ENCODE peak calls at places on chromosomes 4 and X, in ten cellular contexts. S is sciatic nerve, T is memory B cell, X is cardiac septum, Y is kidney tubule cell, A is NCI-H1417, K is fibroblast of the conjunctiva, I is AG20443, M is endothelial cell of umbilical vein, D is aorta. Z is an unnamed sample.

GRCh38 chr4:40143926-40144508 is 52.8 kb upstream of the RHOH start:
- DNase-seq in X (no peak), Y (no peak), D (no peak), I (no peak), A (no peak), T (no peak), S (no peak), M (no peak), K (no peak), Z (no peak)

GRCh38 chr4:74659576-74660411 is 134.5 kb downstream of the BTC start:
- DNase-seq in S (no peak), Y (peak; percentile 99), A (no peak), M (peak; percentile 98), K (peak; percentile 99), T (no peak), X (no peak), D (no peak), I (peak; percentile 84), Z (no peak)

GRCh38 chr4:122890142-122890769 is 32.1 kb downstream of the NUDT6 start:
- DNase-seq in M (peak; percentile 92), Y (no peak), A (no peak), X (no peak), T (no peak), K (no peak), I (no peak), S (no peak), D (no peak), Z (no peak)

GRCh38 chrX:123738378-123738955 is 5.6 kb upstream of the THOC2 start:
- DNase-seq in T (no peak), Y (peak; percentile 47), K (no peak), D (no peak), A (no peak), S (no peak), X (no peak), M (no peak), I (no peak), Z (no peak)

GRCh38 chr4:17385403-17385802 is 126.5 kb downstream of the QDPR start:
- DNase-seq in M (peak; percentile 18), K (no peak), Y (peak; percentile 72), I (peak; percentile 54), S (no peak), A (peak; percentile 5), X (no peak), D (no peak), T (no peak), Z (no peak)

GRCh38 chrX:154096140-154097002 is 1.1 kb downstream of the MECP2 start:
- DNase-seq in D (no peak), K (no peak), S (no peak), A (no peak), I (peak; percentile 44), T (no peak), M (no peak), Y (peak; percentile 10), X (no peak), Z (no peak)

GRCh38 chr4:58553031-58553430 is 1442.8 kb upstream of the IGFBP7 start:
- DNase-seq in I (no peak), A (no peak), D (no peak), X (no peak), S (no peak), M (no peak), K (no peak), Y (no peak), T (no peak), Z (no peak)

GRCh38 chr4:89539797-89540711 is 232.5 kb upstream of the GPRIN3 start:
- DNase-seq in Y (no peak), K (no peak), T (no peak), I (no peak), X (no peak), S (no peak), D (no peak), M (peak; percentile 69), A (no peak), Z (no peak)

GRCh38 chr4:38815879-38816782 is 11.5 kb upstream of the TLR1 start:
- DNase-seq in K (no peak), I (no peak), M (no peak), D (no peak), S (no peak), X (no peak), A (no peak), Y (peak; percentile 39), T (no peak), Z (no peak)

GRCh38 chr4:178577933-178578332 is 1135.7 kb upstream of the AGA start:
- DNase-seq in X (no peak), Y (no peak), T (no peak), K (no peak), I (no peak), D (no peak), A (peak; percentile 55), S (no peak), M (no peak), Z (no peak)

GRCh38 chrX:85109235-85109634 is 105.6 kb downstream of the APOOL start:
- DNase-seq in D (no peak), A (peak; percentile 41), S (no peak), X (no peak), T (no peak), Y (no peak), K (no peak), I (peak; percentile 11), M (no peak), Z (no peak)

GRCh38 chr4:107885865-107886264 is 45.5 kb upstream of the CYP2U1 start:
- DNase-seq in I (no peak), M (peak; percentile 46), K (no peak), D (no peak), S (no peak), Y (no peak), A (no peak), T (no peak), X (no peak), Z (no peak)

GRCh38 chrX:41526268-41526667 is 79.1 kb downstream of the NYX start:
- DNase-seq in T (no peak), Y (no peak), K (no peak), I (no peak), M (no peak), X (no peak), S (no peak), A (no peak), D (no peak), Z (no peak)

GRCh38 chrX:133335027-133335426 is 80.3 kb downstream of the GPC4 start:
- DNase-seq in T (no peak), D (no peak), X (no peak), I (peak; percentile 38), M (no peak), A (peak; percentile 48), S (no peak), K (no peak), Y (peak; percentile 37), Z (no peak)

GRCh38 chrX:132957211-132958085 is 981 bp downstream of the HS6ST2 start:
- DNase-seq in X (no peak), Y (peak; percentile 24), D (peak; percentile 74), S (no peak), K (no peak), M (peak; percentile 6), I (peak; percentile 12), T (no peak), A (peak; percentile 22), Z (no peak)

GRCh38 chrX:39456894-39457600 is 640.7 kb downstream of the BCOR start:
- DNase-seq in Y (no peak), T (no peak), M (no peak), D (no peak), A (no peak), S (no peak), X (no peak), K (no peak), I (peak; percentile 19), Z (no peak)

GRCh38 chr4:176793060-176793605 is 411 bp upstream of the VEGFC start:
- DNase-seq in X (no peak), I (no peak), T (no peak), Y (no peak), M (no peak), D (no peak), S (no peak), K (no peak), A (no peak), Z (no peak)

GRCh38 chrX:17377795-17378194 is 2.8 kb downstream of the NHS start:
- DNase-seq in X (no peak), Y (peak; percentile 52), D (no peak), I (no peak), M (no peak), T (no peak), S (no peak), K (no peak), A (no peak), Z (no peak)

GRCh38 chrX:107825698-107826285 is at the start of gene MID2:
- DNase-seq in K (no peak), M (peak; percentile 53), Y (peak; percentile 74), A (peak; percentile 71), I (peak; percentile 29), T (peak; percentile 23), X (no peak), S (peak; percentile 68), D (peak; percentile 79), Z (peak; percentile 77)

GRCh38 chrX:143570747-143571146 is 53.5 kb upstream of the SPANXN3 start:
- DNase-seq in T (no peak), S (no peak), A (no peak), Y (no peak), X (no peak), I (no peak), M (no peak), K (no peak), D (no peak), Z (no peak)

GRCh38 chr4:42420120-42420519 is 22.8 kb downstream of the SHISA3 start:
- DNase-seq in Y (peak; percentile 65), D (no peak), S (no peak), A (no peak), M (no peak), X (no peak), K (no peak), I (no peak), T (no peak), Z (no peak)

GRCh38 chr4:149322203-149322602 is 493.4 kb downstream of the IQCM start:
- DNase-seq in D (no peak), M (no peak), T (no peak), I (no peak), A (no peak), K (no peak), Y (no peak), S (no peak), X (no peak), Z (no peak)

GRCh38 chr4:168098257-168098717 is 6.0 kb downstream of the ANXA10 start:
- DNase-seq in D (no peak), T (no peak), Y (peak; percentile 2), I (no peak), A (no peak), M (peak; percentile 91), K (no peak), X (no peak), S (no peak), Z (no peak)

GRCh38 chrX:74133156-74133796 is 170.7 kb upstream of the ZCCHC13 start:
- DNase-seq in S (no peak), D (no peak), K (peak; percentile 67), I (peak; percentile 62), Y (peak; percentile 72), X (no peak), T (peak; percentile 14), A (peak; percentile 80), M (peak; percentile 39), Z (no peak)

GRCh38 chr4:168815373-168816345 is 194.4 kb downstream of the CBR4 start:
- DNase-seq in A (peak; percentile 9), T (no peak), K (peak; percentile 57), Y (no peak), X (no peak), I (no peak), D (no peak), S (no peak), M (peak; percentile 75), Z (no peak)

GRCh38 chrX:38879631-38880220 is 78.5 kb downstream of the MID1IP1 start:
- DNase-seq in X (no peak), T (peak; percentile 18), D (no peak), I (no peak), M (no peak), K (no peak), S (no peak), Y (peak; percentile 12), A (peak; percentile 90), Z (no peak)

GRCh38 chr4:76634239-76634638 is 199.2 kb downstream of the SHROOM3 start:
- DNase-seq in S (no peak), A (peak; percentile 55), T (no peak), Y (peak; percentile 75), X (no peak), M (peak; percentile 37), K (no peak), D (no peak), I (peak; percentile 78), Z (no peak)

GRCh38 chr4:989722-990471 is 3.1 kb downstream of the IDUA start:
- DNase-seq in M (no peak), X (no peak), S (no peak), I (no peak), A (no peak), K (no peak), T (no peak), D (no peak), Y (no peak), Z (no peak)